ENCODE peak calls at places on chromosomes 12 and 14, in seven cellular contexts. Z is tibial nerve; R is stimulated activated CD8-positive, alpha-beta memory T cell treated with anti-CD3 and anti-CD28 coated beads, Interleukin-15, amount 100 ng/mL, for 4 hours; Q is activated naive CD4-positive, alpha-beta T cell treated with anti-CD3 and anti-CD28 coated beads for 36 hours; J is HTR-8/SVneo; G is effector memory CD4-positive, alpha-beta T cell; N is fibroblast of mammary gland. T is an unnamed sample.
A peak's percentile ranks its signal among the peaks of the same experiment; 100 is the strongest.

GRCh38 chr12:122836027-122836921 is 1.0 kb downstream of the HIP1R start:
- DNase-seq in Z (no peak), R (no peak), Q (peak; percentile 72), J (no peak), G (peak; percentile 28), N (peak; percentile 35), T (no peak)

GRCh38 chr12:62290804-62291203 is 30.6 kb downstream of the USP15 start:
- DNase-seq in Z (no peak), R (no peak), Q (no peak), J (no peak), G (no peak), N (no peak), T (no peak)

GRCh38 chr12:88471641-88472040 is 108.6 kb downstream of the KITLG start:
- DNase-seq in Z (no peak), R (no peak), Q (no peak), J (no peak), G (no peak), N (peak; percentile 95), T (peak; percentile 94)

GRCh38 chr14:59131926-59132763 is 56.3 kb upstream of the DAAM1 start:
- DNase-seq in Z (no peak), R (no peak), Q (no peak), J (no peak), G (no peak), N (no peak), T (no peak)

GRCh38 chr12:99852666-99853065 is 132.1 kb downstream of the ANKS1B start:
- DNase-seq in Z (no peak), R (no peak), Q (no peak), J (no peak), G (no peak), N (no peak), T (no peak)

GRCh38 chr12:53225635-53226424 is 6.2 kb downstream of the RARG start:
- DNase-seq in Z (no peak), R (no peak), Q (no peak), J (no peak), G (no peak), N (no peak), T (no peak)

GRCh38 chr12:27973487-27973890 is 956 bp upstream of the PTHLH start:
- DNase-seq in Z (no peak), R (no peak), Q (no peak), J (no peak), G (no peak), N (peak; percentile 37), T (no peak)

GRCh38 chr12:113208041-113208934 is 13.0 kb upstream of the TPCN1 start:
- DNase-seq in Z (peak; percentile 47), R (no peak), Q (peak; percentile 89), J (no peak), G (peak; percentile 44), N (peak; percentile 64), T (no peak)

GRCh38 chr12:111942557-111942956 is 70.4 kb downstream of the TMEM116 start:
- DNase-seq in Z (no peak), R (no peak), Q (no peak), J (no peak), G (no peak), N (peak; percentile 82), T (peak; percentile 62)

GRCh38 chr12:10069099-10069498 is 29.7 kb downstream of the CLEC1A start:
- DNase-seq in Z (no peak), R (no peak), Q (no peak), J (no peak), G (no peak), N (peak; percentile 30), T (peak; percentile 8)

GRCh38 chr12:119693006-119693405 is 25.1 kb downstream of the PRKAB1 start:
- DNase-seq in Z (peak; percentile 39), R (no peak), Q (no peak), J (peak; percentile 49), G (no peak), N (peak; percentile 97), T (peak; percentile 91)

GRCh38 chr14:96176811-96177211 is 27.8 kb upstream of the BDKRB2 start:
- DNase-seq in Z (peak; percentile 84), R (no peak), Q (no peak), J (no peak), G (no peak), N (peak; percentile 98), T (peak; percentile 7)

GRCh38 chr12:52243774-52244614 is 11.0 kb downstream of the KRT7 start:
- DNase-seq in Z (peak; percentile 70), R (peak; percentile 56), Q (peak; percentile 94), J (peak; percentile 85), G (peak; percentile 45), N (peak; percentile 89), T (peak; percentile 88)

GRCh38 chr14:91144425-91145145 is 30.7 kb downstream of the DGLUCY start:
- DNase-seq in Z (no peak), R (no peak), Q (no peak), J (no peak), G (no peak), N (peak; percentile 79), T (peak; percentile 50)

GRCh38 chr12:84272324-84272723 is 640.3 kb downstream of the SLC6A15 start:
- DNase-seq in Z (no peak), R (no peak), Q (no peak), J (no peak), G (no peak), N (no peak), T (no peak)

GRCh38 chr14:89907655-89908054 is 46.9 kb downstream of the EFCAB11 start:
- DNase-seq in Z (no peak), R (no peak), Q (no peak), J (no peak), G (no peak), N (no peak), T (no peak)

GRCh38 chr14:68366656-68367055 is 426.2 kb downstream of the ZFP36L1 start:
- DNase-seq in Z (no peak), R (no peak), Q (no peak), J (no peak), G (no peak), N (no peak), T (no peak)

GRCh38 chr12:100295764-100296555 is 29.0 kb downstream of the SCYL2 start:
- DNase-seq in Z (no peak), R (no peak), Q (no peak), J (no peak), G (no peak), N (peak; percentile 66), T (peak; percentile 14)

GRCh38 chr12:26845984-26846383 is 13.0 kb upstream of the ITPR2 start:
- DNase-seq in Z (no peak), R (no peak), Q (no peak), J (no peak), G (no peak), N (peak; percentile 55), T (no peak)

GRCh38 chr12:3527181-3527580 is 36.2 kb downstream of the PRMT8 start:
- DNase-seq in Z (no peak), R (no peak), Q (no peak), J (peak; percentile 24), G (no peak), N (peak; percentile 83), T (peak; percentile 75)

GRCh38 chr12:41521872-41522379 is 333.8 kb downstream of the PDZRN4 start:
- DNase-seq in Z (no peak), R (no peak), Q (no peak), J (peak; percentile 43), G (no peak), N (peak; percentile 85), T (peak; percentile 97)

GRCh38 chr12:50581226-50582184 is 76.7 kb downstream of the DIP2B start:
- DNase-seq in Z (no peak), R (no peak), Q (no peak), J (no peak), G (no peak), N (peak; percentile 76), T (peak; percentile 43)

GRCh38 chr12:121964813-121965643 is 46.6 kb downstream of the CFAP251 start:
- DNase-seq in Z (no peak), R (no peak), Q (no peak), J (peak; percentile 76), G (no peak), N (peak; percentile 75), T (peak; percentile 64)

GRCh38 chr12:115553622-115554021 is 723.9 kb downstream of the MED13L start:
- DNase-seq in Z (no peak), R (no peak), Q (no peak), J (no peak), G (no peak), N (no peak), T (no peak)

GRCh38 chr12:89280833-89281533 is 71.3 kb downstream of the DUSP6 start:
- DNase-seq in Z (no peak), R (no peak), Q (no peak), J (no peak), G (no peak), N (peak; percentile 4), T (peak; percentile 13)

GRCh38 chr12:92294676-92295440 is 149.2 kb upstream of the BTG1 start:
- DNase-seq in Z (no peak), R (no peak), Q (no peak), J (no peak), G (no peak), N (no peak), T (no peak)

GRCh38 chr14:54975856-54976255 is 51.0 kb downstream of the WDHD1 start:
- DNase-seq in Z (no peak), R (no peak), Q (no peak), J (no peak), G (no peak), N (peak; percentile 10), T (peak; percentile 46)

GRCh38 chr14:95024380-95024779 is 132.9 kb downstream of the DICER1 start:
- DNase-seq in Z (no peak), R (no peak), Q (no peak), J (no peak), G (no peak), N (no peak), T (no peak)

GRCh38 chr14:22479781-22480464 is 109.1 kb downstream of the DAD1 start:
- DNase-seq in Z (no peak), R (no peak), Q (no peak), J (no peak), G (no peak), N (no peak), T (no peak)

GRCh38 chr14:86237733-86238132 is 707.8 kb downstream of the FLRT2 start:
- DNase-seq in Z (no peak), R (no peak), Q (no peak), J (no peak), G (no peak), N (no peak), T (no peak)

GRCh38 chr12:132385923-132386751 is 56.7 kb upstream of the GALNT9 start:
- DNase-seq in Z (no peak), R (no peak), Q (no peak), J (no peak), G (no peak), N (no peak), T (no peak)

GRCh38 chr12:182381-182883 is 31.5 kb downstream of the SLC6A12 start:
- DNase-seq in Z (no peak), R (no peak), Q (no peak), J (peak; percentile 76), G (no peak), N (peak; percentile 88), T (peak; percentile 82)

GRCh38 chr12:57124259-57124877 is 3.9 kb upstream of the LRP1 start:
- DNase-seq in Z (peak; percentile 93), R (peak; percentile 61), Q (peak; percentile 90), J (peak; percentile 61), G (peak; percentile 49), N (peak; percentile 76), T (peak; percentile 72)

GRCh38 chr14:100376751-100377171 is 53.6 kb downstream of the SLC25A47 start:
- DNase-seq in Z (no peak), R (no peak), Q (no peak), J (no peak), G (no peak), N (peak; percentile 31), T (peak; percentile 44)

T was measured in LHCN-M2.